ENCODE peak calls at places on chromosomes 16 and 17, in four cellular contexts. G is pancreas, T is OCI-LY7, I is left ventricle myocardium inferior. V is an unnamed sample.

GRCh38 chr17:58755577-58756245 is at the start of gene PPM1E:
- DNase-seq in G (peak; percentile 30), T (peak; percentile 66), I (peak; percentile 25), V (peak; percentile 69)

GRCh38 chr17:64658931-64659330 is 3.2 kb downstream of the SMURF2 start:
- DNase-seq in G (no peak), T (no peak), I (no peak), V (no peak)

GRCh38 chr17:73474370-73474988 is 162.7 kb upstream of the CDC42EP4 start:
- DNase-seq in G (peak; percentile 65), T (no peak), I (peak; percentile 79), V (peak; percentile 75)

GRCh38 chr16:76278976-76279375 is 1.8 kb downstream of the CNTNAP4 start:
- DNase-seq in G (no peak), T (peak; percentile 45), I (no peak), V (no peak)

GRCh38 chr16:88817785-88818609 is 6.3 kb upstream of the APRT start:
- DNase-seq in G (no peak), T (no peak), I (no peak), V (no peak)

GRCh38 chr16:77057161-77057736 is 133.7 kb upstream of the MON1B start:
- DNase-seq in G (no peak), T (peak; percentile 53), I (no peak), V (no peak)

GRCh38 chr17:50909765-50910661 is 43.9 kb upstream of the TOB1 start:
- DNase-seq in G (no peak), T (no peak), I (no peak), V (no peak)

GRCh38 chr16:89557230-89557935 is 3.1 kb upstream of the RPL13 start:
- DNase-seq in G (peak; percentile 69), T (peak; percentile 75), I (peak; percentile 82), V (peak; percentile 90)

GRCh38 chr17:61202564-61202963 is 197.1 kb upstream of the TBX2 start:
- DNase-seq in G (no peak), T (no peak), I (no peak), V (no peak)

GRCh38 chr17:5237541-5238016 is 2.9 kb upstream of the SCIMP start:
- DNase-seq in G (no peak), T (peak; percentile 96), I (peak; percentile 26), V (peak; percentile 69)

GRCh38 chr16:22282254-22282892 is 14.8 kb upstream of the POLR3E start:
- DNase-seq in G (no peak), T (no peak), I (no peak), V (no peak)

GRCh38 chr17:13415877-13416416 is 185.8 kb downstream of the HS3ST3A1 start:
- DNase-seq in G (peak; percentile 21), T (no peak), I (peak; percentile 51), V (peak; percentile 70)

GRCh38 chr16:54143934-54144333 is 142.7 kb downstream of the IRX3 start:
- DNase-seq in G (no peak), T (no peak), I (no peak), V (no peak)

GRCh38 chr17:36869441-36869840 is 67.8 kb upstream of the LHX1 start:
- DNase-seq in G (no peak), T (no peak), I (no peak), V (no peak)

GRCh38 chr17:74325743-74326379 is at the start of gene KIF19:
- DNase-seq in G (peak; percentile 34), T (no peak), I (peak; percentile 56), V (peak; percentile 75)

GRCh38 chr17:31834448-31834847 is 24.6 kb downstream of the COPRS start:
- DNase-seq in G (no peak), T (no peak), I (no peak), V (no peak)

GRCh38 chr16:21083729-21084268 is 66.8 kb downstream of the DNAH3 start:
- DNase-seq in G (peak; percentile 40), T (peak; percentile 51), I (peak; percentile 64), V (peak; percentile 76)

GRCh38 chr17:491086-492014 is 138.7 kb upstream of the RPH3AL start:
- DNase-seq in G (peak; percentile 37), T (peak; percentile 15), I (peak; percentile 60), V (peak; percentile 81)

GRCh38 chr17:44219126-44219635 is 294 bp downstream of the UBTF start:
- DNase-seq in G (peak; percentile 73), T (peak; percentile 88), I (peak; percentile 72), V (peak; percentile 88)

GRCh38 chr17:55307879-55308278 is 43.1 kb downstream of the HLF start:
- DNase-seq in G (no peak), T (no peak), I (no peak), V (no peak)

GRCh38 chr17:44906987-44907681 is 7.9 kb upstream of the EFTUD2 start:
- DNase-seq in G (no peak), T (no peak), I (no peak), V (no peak)

GRCh38 chr17:65774787-65775186 is 213.3 kb upstream of the AXIN2 start:
- DNase-seq in G (no peak), T (no peak), I (no peak), V (no peak)
- TF ChIP-seq CTCF in G (no peak), T (no peak), I (no peak), V (no peak)

GRCh38 chr17:34237458-34237857 is 17.6 kb upstream of the CCL2 start:
- DNase-seq in G (no peak), T (no peak), I (no peak), V (no peak)
- H3K4me1 ChIP-seq in G (peaks cover 48% of the 10 kb centered on the region), T (peaks cover 8% of the 10 kb centered on the region), I (peaks cover 99% of the 10 kb centered on the region), V (peaks cover 79% of the 10 kb centered on the region)

GRCh38 chr16:85113913-85114312 is 1.6 kb upstream of the CIBAR2 start:
- DNase-seq in G (no peak), T (no peak), I (no peak), V (no peak)
- H3K27ac ChIP-seq in G (no peak overlapping the region), T (no peak overlapping the region), I (no peak overlapping the region), V (no peak overlapping the region)

DNA sequence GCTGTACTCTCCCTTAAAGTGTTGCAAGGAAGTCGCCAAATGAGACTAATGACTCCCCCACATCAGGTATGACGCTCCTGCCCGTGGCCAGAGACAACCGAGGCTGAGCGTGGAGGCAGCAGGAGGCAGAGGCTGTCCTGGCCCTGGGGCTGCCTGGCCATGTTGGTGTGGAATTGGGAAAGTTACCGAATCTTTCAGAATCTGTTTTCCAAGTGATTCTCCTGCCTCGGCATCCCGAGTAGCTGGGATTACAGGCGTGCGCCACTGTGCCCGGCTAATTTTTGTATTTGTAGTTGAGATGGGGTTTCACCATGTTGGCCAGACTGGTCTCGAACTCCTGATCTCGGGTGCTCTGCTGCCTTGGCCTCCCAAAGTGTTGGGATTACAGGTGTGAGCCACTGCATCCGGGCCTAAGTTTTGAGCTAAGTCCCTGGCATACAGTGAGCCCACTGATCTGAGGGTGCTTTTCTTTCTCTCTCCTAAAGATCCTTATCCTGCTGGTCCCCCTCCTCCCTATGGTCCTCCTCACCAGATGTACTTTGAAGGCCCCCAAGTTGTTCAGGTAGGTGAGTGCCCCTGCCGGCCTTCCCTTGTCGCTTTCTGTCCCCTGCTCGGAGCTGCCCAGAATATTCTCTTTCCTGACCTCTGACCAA is 700 bp downstream of the LITAFD start:
- DNase-seq in G (no peak), T (no peak), I (no peak), V (no peak)
- TF ChIP-seq CTCF in G (no peak), T (no peak), I (no peak), V (no peak)

DNA sequence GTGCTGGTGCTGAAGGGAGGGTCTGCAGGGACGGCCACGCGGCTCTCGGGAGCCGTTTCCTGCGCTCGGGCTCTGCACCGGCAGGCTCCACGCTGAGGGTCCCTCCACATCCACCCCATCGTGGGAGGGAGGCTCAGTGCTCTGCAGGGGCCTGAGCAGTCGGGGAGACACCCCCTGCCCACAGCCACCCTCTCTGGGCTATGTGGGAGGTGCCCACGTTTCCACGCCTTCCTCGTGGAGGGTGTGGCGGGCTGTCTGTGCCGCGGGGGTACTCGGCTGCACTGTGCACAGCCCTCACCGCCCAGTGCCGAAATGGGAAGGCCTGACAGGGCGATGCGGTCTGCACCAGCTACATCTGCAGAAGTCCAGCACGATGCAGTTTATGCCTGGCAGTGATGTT is 25.5 kb upstream of the ZNF750 start:
- DNase-seq in G (no peak), T (no peak), I (no peak), V (no peak)
- H3K4me1 ChIP-seq in G (peaks cover 1% of the 10 kb centered on the region), T (peaks cover 97% of the 10 kb centered on the region), I (peaks cover 58% of the 10 kb centered on the region), V (peaks cover 11% of the 10 kb centered on the region)

DNA sequence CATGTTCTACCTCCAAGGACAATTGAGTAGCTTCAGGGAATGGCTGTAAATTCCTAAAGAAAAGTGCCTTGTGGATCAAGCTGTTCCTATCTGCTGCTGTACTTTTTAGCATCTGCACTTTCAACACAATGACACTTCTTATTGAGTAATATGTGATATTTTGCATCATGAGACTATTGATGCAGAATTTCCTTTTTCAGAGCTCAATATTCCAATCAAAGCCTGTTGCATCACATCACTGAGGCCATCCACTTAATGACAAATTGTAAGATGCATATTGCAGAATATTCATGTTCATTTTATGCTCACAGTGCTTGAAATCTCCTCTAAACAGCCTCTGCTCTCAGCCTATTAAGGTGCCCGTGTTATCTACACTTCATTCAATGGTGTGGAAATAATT is 9.1 kb upstream of the SKAP1 start:
- DNase-seq in G (no peak), T (no peak), I (no peak), V (no peak)
- H3K27ac ChIP-seq in G (no peak overlapping the region), T (peak overlapping the region; percentile 96), I (no peak overlapping the region), V (no peak overlapping the region)

GRCh38 chr16:46688657-46689491 is at the start of gene VPS35:
- DNase-seq in G (peak; percentile 99), T (peak; percentile 99), I (peak; percentile 100), V (peak; percentile 100)

GRCh38 chr16:46687486-46687885 is 1.5 kb downstream of the VPS35 start:
- DNase-seq in G (no peak), T (no peak), I (no peak), V (no peak)

GRCh38 chr16:46686815-46687473 is 2.0 kb downstream of the VPS35 start:
- DNase-seq in G (no peak), T (no peak), I (no peak), V (no peak)

GRCh38 chr16:46689492-46690280 is at the start of gene ORC6:
- DNase-seq in G (peak; percentile 99), T (peak; percentile 98), I (peak; percentile 98), V (peak; percentile 99)

GRCh38 chr16:46688101-46688656 is 799 bp downstream of the VPS35 start:
- DNase-seq in G (peak; percentile 45), T (no peak), I (peak; percentile 25), V (no peak)
- TF ChIP-seq CTCF in G (no peak), T (peak; percentile 75), I (no peak), V (peak; percentile 33)

DNA sequence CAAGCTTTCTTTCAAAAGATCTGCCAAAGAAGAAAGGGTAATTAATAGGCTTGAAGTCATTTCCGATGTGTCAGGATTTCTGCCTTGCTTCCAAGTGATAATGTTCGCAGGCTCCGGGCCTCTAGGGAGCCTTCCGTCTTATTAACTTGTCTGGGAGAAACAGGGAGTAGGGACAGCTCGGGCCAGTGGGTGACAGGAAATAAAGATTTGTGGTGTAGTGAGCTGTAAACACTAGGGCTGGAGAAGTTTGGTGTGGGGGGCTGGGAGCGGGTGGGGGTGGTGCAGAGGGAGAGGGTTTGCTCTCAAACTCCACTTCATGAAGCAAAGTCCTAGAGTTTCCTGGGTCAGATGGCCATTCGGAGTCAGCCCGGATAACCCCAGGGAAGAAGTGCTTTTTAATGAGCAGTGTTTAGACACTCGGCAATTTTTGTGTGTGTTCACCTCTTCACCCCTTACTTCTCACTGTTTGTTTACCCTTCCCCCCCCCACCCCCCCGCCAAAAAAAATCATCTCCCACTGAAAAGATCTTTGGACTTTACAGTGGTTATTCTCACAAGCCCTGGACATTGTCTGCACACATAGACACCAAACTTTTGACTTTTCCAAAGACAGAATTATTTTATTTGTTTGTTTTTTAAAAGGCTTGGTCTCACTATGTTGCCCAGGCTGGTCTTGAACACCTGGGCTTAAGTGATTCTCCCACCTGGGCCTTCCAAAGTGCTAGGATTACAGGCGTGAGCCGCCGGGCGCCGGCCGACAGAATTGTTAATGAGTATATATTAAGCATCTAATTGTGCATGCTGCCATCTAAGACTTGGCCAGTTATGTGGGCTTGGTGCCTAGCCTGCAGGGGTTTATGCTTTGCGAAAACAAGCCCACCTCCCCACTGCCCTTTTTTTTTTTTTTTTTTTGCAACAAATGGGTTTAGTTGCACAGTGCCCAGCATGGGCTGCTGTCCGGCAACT is 196.4 kb downstream of the CCDC182 start:
- DNase-seq in G (no peak), T (peak; percentile 55), I (no peak), V (no peak)
- H3K4me1 ChIP-seq in G (no peaks in the 10 kb centered on the region), T (peaks cover 93% of the 10 kb centered on the region), I (peaks cover 60% of the 10 kb centered on the region), V (no peaks in the 10 kb centered on the region)

V was measured in upper lobe of right lung.